ENCODE peak calls at places on chromosome 22, in ten cellular contexts. One of them, this sample, is unnamed.

GRCh38 chr22:33476716-33477115 is 418.5 kb upstream of the SYN3 start:
- DNase-seq in neuronal stem cell: no peak
- DNase-seq in Daoy: peak; percentile 62
- DNase-seq in natural killer cell: no peak
- DNase-seq in mucosa of gallbladder: peak; percentile 24
- DNase-seq in DMS 273 treated with DMSO at 0.1 percent for 48 hours: no peak
- DNase-seq in trophoblast cell: peak; percentile 7
- DNase-seq in fibroblast of the aortic adventitia: no peak
- DNase-seq in naive thymus-derived CD4-positive, alpha-beta T cell: no peak
- DNase-seq in AG04450: no peak
- DNase-seq in this sample: no peak

GRCh38 chr22:20982563-20982882 is 426 bp downstream of the LZTR1 start:
- DNase-seq in fibroblast of the aortic adventitia: no peak
- DNase-seq in mucosa of gallbladder: no peak
- DNase-seq in Daoy: no peak
- DNase-seq in naive thymus-derived CD4-positive, alpha-beta T cell: no peak
- DNase-seq in trophoblast cell: no peak
- DNase-seq in neuronal stem cell: no peak
- DNase-seq in AG04450: no peak
- DNase-seq in DMS 273 treated with DMSO at 0.1 percent for 48 hours: no peak
- DNase-seq in natural killer cell: no peak
- DNase-seq in this sample: no peak

GRCh38 chr22:43616645-43617044 is 195.5 kb downstream of the EFCAB6 start:
- DNase-seq in AG04450: no peak
- DNase-seq in DMS 273 treated with DMSO at 0.1 percent for 48 hours: no peak
- DNase-seq in Daoy: no peak
- DNase-seq in natural killer cell: no peak
- DNase-seq in naive thymus-derived CD4-positive, alpha-beta T cell: no peak
- DNase-seq in neuronal stem cell: no peak
- DNase-seq in fibroblast of the aortic adventitia: no peak
- DNase-seq in trophoblast cell: no peak
- DNase-seq in mucosa of gallbladder: peak; percentile 62
- DNase-seq in this sample: no peak

GRCh38 chr22:20537325-20537756 is 29.9 kb downstream of the MED15 start:
- DNase-seq in neuronal stem cell: no peak
- DNase-seq in Daoy: no peak
- DNase-seq in trophoblast cell: peak; percentile 28
- DNase-seq in naive thymus-derived CD4-positive, alpha-beta T cell: no peak
- DNase-seq in DMS 273 treated with DMSO at 0.1 percent for 48 hours: no peak
- DNase-seq in AG04450: no peak
- DNase-seq in natural killer cell: no peak
- DNase-seq in mucosa of gallbladder: no peak
- DNase-seq in fibroblast of the aortic adventitia: no peak
- DNase-seq in this sample: no peak

GRCh38 chr22:25741692-25742626 is at the start of gene MYO18B:
- DNase-seq in natural killer cell: no peak
- DNase-seq in trophoblast cell: peak; percentile 75
- DNase-seq in Daoy: no peak
- DNase-seq in DMS 273 treated with DMSO at 0.1 percent for 48 hours: no peak
- DNase-seq in neuronal stem cell: no peak
- DNase-seq in mucosa of gallbladder: no peak
- DNase-seq in fibroblast of the aortic adventitia: no peak
- DNase-seq in AG04450: no peak
- DNase-seq in naive thymus-derived CD4-positive, alpha-beta T cell: no peak
- DNase-seq in this sample: no peak

GRCh38 chr22:18088825-18089568 is 11.2 kb downstream of the PEX26 start:
- DNase-seq in fibroblast of the aortic adventitia: no peak
- DNase-seq in naive thymus-derived CD4-positive, alpha-beta T cell: no peak
- DNase-seq in DMS 273 treated with DMSO at 0.1 percent for 48 hours: no peak
- DNase-seq in natural killer cell: no peak
- DNase-seq in neuronal stem cell: no peak
- DNase-seq in trophoblast cell: no peak
- DNase-seq in mucosa of gallbladder: no peak
- DNase-seq in Daoy: no peak
- DNase-seq in AG04450: no peak
- DNase-seq in this sample: no peak

GRCh38 chr22:19765477-19766234 is 5.1 kb downstream of the TBX1 start:
- DNase-seq in naive thymus-derived CD4-positive, alpha-beta T cell: no peak
- DNase-seq in fibroblast of the aortic adventitia: no peak
- DNase-seq in Daoy: no peak
- DNase-seq in mucosa of gallbladder: no peak
- DNase-seq in AG04450: no peak
- DNase-seq in natural killer cell: peak; percentile 26
- DNase-seq in neuronal stem cell: no peak
- DNase-seq in DMS 273 treated with DMSO at 0.1 percent for 48 hours: no peak
- DNase-seq in trophoblast cell: peak; percentile 78
- DNase-seq in this sample: no peak

GRCh38 chr22:27386186-27386585 is 415.4 kb downstream of the MN1 start:
- DNase-seq in Daoy: peak; percentile 39
- DNase-seq in fibroblast of the aortic adventitia: no peak
- DNase-seq in DMS 273 treated with DMSO at 0.1 percent for 48 hours: no peak
- DNase-seq in natural killer cell: no peak
- DNase-seq in mucosa of gallbladder: no peak
- DNase-seq in neuronal stem cell: no peak
- DNase-seq in naive thymus-derived CD4-positive, alpha-beta T cell: no peak
- DNase-seq in AG04450: no peak
- DNase-seq in trophoblast cell: peak; percentile 7
- DNase-seq in this sample: no peak

GRCh38 chr22:37696657-37697539 is at the start of gene TRIOBP:
- DNase-seq in natural killer cell: peak; percentile 90
- DNase-seq in DMS 273 treated with DMSO at 0.1 percent for 48 hours: peak; percentile 91
- DNase-seq in AG04450: peak; percentile 78
- DNase-seq in mucosa of gallbladder: peak; percentile 91
- DNase-seq in trophoblast cell: peak; percentile 96
- DNase-seq in neuronal stem cell: peak; percentile 96
- DNase-seq in Daoy: peak; percentile 98
- DNase-seq in fibroblast of the aortic adventitia: peak; percentile 89
- DNase-seq in naive thymus-derived CD4-positive, alpha-beta T cell: peak; percentile 85
- DNase-seq in this sample: peak; percentile 90

GRCh38 chr22:19811811-19812771 is 42.6 kb downstream of the GNB1L start:
- DNase-seq in fibroblast of the aortic adventitia: no peak
- DNase-seq in naive thymus-derived CD4-positive, alpha-beta T cell: no peak
- DNase-seq in natural killer cell: peak; percentile 6
- DNase-seq in neuronal stem cell: no peak
- DNase-seq in mucosa of gallbladder: peak; percentile 5
- DNase-seq in AG04450: no peak
- DNase-seq in trophoblast cell: no peak
- DNase-seq in Daoy: no peak
- DNase-seq in DMS 273 treated with DMSO at 0.1 percent for 48 hours: no peak
- DNase-seq in this sample: no peak

GRCh38 chr22:27206001-27206746 is 548.8 kb downstream of the MIAT start:
- DNase-seq in Daoy: peak; percentile 42
- DNase-seq in fibroblast of the aortic adventitia: peak; percentile 70
- DNase-seq in natural killer cell: no peak
- DNase-seq in mucosa of gallbladder: no peak
- DNase-seq in DMS 273 treated with DMSO at 0.1 percent for 48 hours: no peak
- DNase-seq in AG04450: no peak
- DNase-seq in trophoblast cell: no peak
- DNase-seq in naive thymus-derived CD4-positive, alpha-beta T cell: no peak
- DNase-seq in neuronal stem cell: no peak
- DNase-seq in this sample: no peak

GRCh38 chr22:45268167-45268957 is 16.4 kb upstream of the UPK3A start:
- DNase-seq in AG04450: no peak
- DNase-seq in trophoblast cell: peak; percentile 50
- DNase-seq in natural killer cell: no peak
- DNase-seq in Daoy: no peak
- DNase-seq in naive thymus-derived CD4-positive, alpha-beta T cell: no peak
- DNase-seq in neuronal stem cell: peak; percentile 89
- DNase-seq in mucosa of gallbladder: no peak
- DNase-seq in DMS 273 treated with DMSO at 0.1 percent for 48 hours: no peak
- DNase-seq in fibroblast of the aortic adventitia: no peak
- DNase-seq in this sample: no peak

GRCh38 chr22:30695351-30695762 is 683 bp downstream of the OSBP2 start:
- DNase-seq in naive thymus-derived CD4-positive, alpha-beta T cell: peak; percentile 0
- DNase-seq in DMS 273 treated with DMSO at 0.1 percent for 48 hours: no peak
- DNase-seq in mucosa of gallbladder: no peak
- DNase-seq in neuronal stem cell: no peak
- DNase-seq in fibroblast of the aortic adventitia: no peak
- DNase-seq in AG04450: no peak
- DNase-seq in Daoy: no peak
- DNase-seq in natural killer cell: no peak
- DNase-seq in trophoblast cell: no peak
- DNase-seq in this sample: no peak

GRCh38 chr22:30252411-30253204 is 6.0 kb upstream of the LIF start:
- DNase-seq in naive thymus-derived CD4-positive, alpha-beta T cell: no peak
- DNase-seq in natural killer cell: no peak
- DNase-seq in Daoy: peak; percentile 70
- DNase-seq in DMS 273 treated with DMSO at 0.1 percent for 48 hours: no peak
- DNase-seq in mucosa of gallbladder: peak; percentile 72
- DNase-seq in trophoblast cell: peak; percentile 28
- DNase-seq in fibroblast of the aortic adventitia: no peak
- DNase-seq in neuronal stem cell: no peak
- DNase-seq in AG04450: no peak
- DNase-seq in this sample: no peak

GRCh38 chr22:21727159-21727558 is 8.4 kb downstream of the YPEL1 start:
- DNase-seq in natural killer cell: no peak
- DNase-seq in naive thymus-derived CD4-positive, alpha-beta T cell: no peak
- DNase-seq in AG04450: no peak
- DNase-seq in Daoy: no peak
- DNase-seq in DMS 273 treated with DMSO at 0.1 percent for 48 hours: no peak
- DNase-seq in mucosa of gallbladder: no peak
- DNase-seq in neuronal stem cell: no peak
- DNase-seq in fibroblast of the aortic adventitia: no peak
- DNase-seq in trophoblast cell: no peak
- DNase-seq in this sample: no peak

GRCh38 chr22:32024791-32025190 is 18.3 kb upstream of the SLC5A1 start:
- DNase-seq in neuronal stem cell: no peak
- DNase-seq in naive thymus-derived CD4-positive, alpha-beta T cell: no peak
- DNase-seq in AG04450: no peak
- DNase-seq in DMS 273 treated with DMSO at 0.1 percent for 48 hours: no peak
- DNase-seq in trophoblast cell: peak; percentile 60
- DNase-seq in natural killer cell: no peak
- DNase-seq in fibroblast of the aortic adventitia: no peak
- DNase-seq in Daoy: peak; percentile 70
- DNase-seq in mucosa of gallbladder: no peak
- DNase-seq in this sample: no peak

GRCh38 chr22:32815059-32815458 is 13.6 kb downstream of the TIMP3 start:
- DNase-seq in AG04450: no peak
- DNase-seq in DMS 273 treated with DMSO at 0.1 percent for 48 hours: no peak
- DNase-seq in mucosa of gallbladder: no peak
- DNase-seq in trophoblast cell: no peak
- DNase-seq in Daoy: no peak
- DNase-seq in neuronal stem cell: no peak
- DNase-seq in fibroblast of the aortic adventitia: no peak
- DNase-seq in naive thymus-derived CD4-positive, alpha-beta T cell: no peak
- DNase-seq in natural killer cell: no peak
- DNase-seq in this sample: no peak

GRCh38 chr22:26590525-26590858 is 560 bp upstream of the TPST2 start:
- DNase-seq in AG04450: no peak
- DNase-seq in naive thymus-derived CD4-positive, alpha-beta T cell: no peak
- DNase-seq in mucosa of gallbladder: no peak
- DNase-seq in fibroblast of the aortic adventitia: no peak
- DNase-seq in Daoy: no peak
- DNase-seq in neuronal stem cell: no peak
- DNase-seq in natural killer cell: no peak
- DNase-seq in trophoblast cell: no peak
- DNase-seq in DMS 273 treated with DMSO at 0.1 percent for 48 hours: no peak
- DNase-seq in this sample: no peak

GRCh38 chr22:19151329-19152191 is 1.5 kb upstream of the GSC2 start:
- DNase-seq in natural killer cell: no peak
- DNase-seq in naive thymus-derived CD4-positive, alpha-beta T cell: no peak
- DNase-seq in neuronal stem cell: no peak
- DNase-seq in AG04450: no peak
- DNase-seq in fibroblast of the aortic adventitia: no peak
- DNase-seq in mucosa of gallbladder: no peak
- DNase-seq in DMS 273 treated with DMSO at 0.1 percent for 48 hours: no peak
- DNase-seq in Daoy: no peak
- DNase-seq in trophoblast cell: no peak
- DNase-seq in this sample: no peak

GRCh38 chr22:27474711-27475547 is 326.6 kb downstream of the MN1 start:
- DNase-seq in neuronal stem cell: no peak
- DNase-seq in AG04450: peak; percentile 79
- DNase-seq in Daoy: peak; percentile 94
- DNase-seq in natural killer cell: no peak
- DNase-seq in mucosa of gallbladder: peak; percentile 49
- DNase-seq in DMS 273 treated with DMSO at 0.1 percent for 48 hours: no peak
- DNase-seq in trophoblast cell: peak; percentile 94
- DNase-seq in naive thymus-derived CD4-positive, alpha-beta T cell: no peak
- DNase-seq in fibroblast of the aortic adventitia: peak; percentile 87
- DNase-seq in this sample: peak; percentile 73

GRCh38 chr22:30294830-30295229 is 5.5 kb upstream of the CASTOR1 start:
- DNase-seq in trophoblast cell: no peak
- DNase-seq in DMS 273 treated with DMSO at 0.1 percent for 48 hours: no peak
- DNase-seq in natural killer cell: no peak
- DNase-seq in AG04450: no peak
- DNase-seq in neuronal stem cell: no peak
- DNase-seq in Daoy: no peak
- DNase-seq in naive thymus-derived CD4-positive, alpha-beta T cell: no peak
- DNase-seq in mucosa of gallbladder: no peak
- DNase-seq in fibroblast of the aortic adventitia: no peak
- DNase-seq in this sample: no peak

GRCh38 chr22:19039796-19040580 is 82.2 kb downstream of the DGCR2 start:
- DNase-seq in naive thymus-derived CD4-positive, alpha-beta T cell: no peak
- DNase-seq in AG04450: no peak
- DNase-seq in trophoblast cell: no peak
- DNase-seq in neuronal stem cell: no peak
- DNase-seq in fibroblast of the aortic adventitia: no peak
- DNase-seq in mucosa of gallbladder: no peak
- DNase-seq in natural killer cell: no peak
- DNase-seq in DMS 273 treated with DMSO at 0.1 percent for 48 hours: no peak
- DNase-seq in Daoy: no peak
- DNase-seq in this sample: no peak

GRCh38 chr22:23076896-23077572 is 6.7 kb downstream of the GNAZ start:
- DNase-seq in natural killer cell: no peak
- DNase-seq in naive thymus-derived CD4-positive, alpha-beta T cell: no peak
- DNase-seq in DMS 273 treated with DMSO at 0.1 percent for 48 hours: no peak
- DNase-seq in mucosa of gallbladder: no peak
- DNase-seq in neuronal stem cell: no peak
- DNase-seq in Daoy: no peak
- DNase-seq in AG04450: no peak
- DNase-seq in trophoblast cell: no peak
- DNase-seq in fibroblast of the aortic adventitia: no peak
- DNase-seq in this sample: no peak

GRCh38 chr22:29265306-29265705 is 2.5 kb downstream of the RHBDD3 start:
- DNase-seq in naive thymus-derived CD4-positive, alpha-beta T cell: no peak
- DNase-seq in natural killer cell: no peak
- DNase-seq in neuronal stem cell: no peak
- DNase-seq in fibroblast of the aortic adventitia: no peak
- DNase-seq in Daoy: no peak
- DNase-seq in AG04450: no peak
- DNase-seq in DMS 273 treated with DMSO at 0.1 percent for 48 hours: no peak
- DNase-seq in mucosa of gallbladder: no peak
- DNase-seq in trophoblast cell: no peak
- DNase-seq in this sample: no peak

GRCh38 chr22:39106326-39106725 is 9.3 kb downstream of the APOBEC3H start:
- DNase-seq in DMS 273 treated with DMSO at 0.1 percent for 48 hours: no peak
- DNase-seq in natural killer cell: no peak
- DNase-seq in neuronal stem cell: no peak
- DNase-seq in Daoy: no peak
- DNase-seq in naive thymus-derived CD4-positive, alpha-beta T cell: no peak
- DNase-seq in AG04450: no peak
- DNase-seq in fibroblast of the aortic adventitia: no peak
- DNase-seq in trophoblast cell: no peak
- DNase-seq in mucosa of gallbladder: no peak
- DNase-seq in this sample: no peak

GRCh38 chr22:29073618-29074275 is 912 bp downstream of the KREMEN1 start:
- DNase-seq in AG04450: no peak
- DNase-seq in natural killer cell: no peak
- DNase-seq in neuronal stem cell: no peak
- DNase-seq in naive thymus-derived CD4-positive, alpha-beta T cell: no peak
- DNase-seq in Daoy: no peak
- DNase-seq in DMS 273 treated with DMSO at 0.1 percent for 48 hours: no peak
- DNase-seq in fibroblast of the aortic adventitia: peak; percentile 16
- DNase-seq in trophoblast cell: peak; percentile 75
- DNase-seq in mucosa of gallbladder: peak; percentile 22
- DNase-seq in this sample: peak; percentile 50

GRCh38 chr22:37843746-37844089 is 416 bp downstream of the ANKRD54 start:
- DNase-seq in trophoblast cell: no peak
- DNase-seq in neuronal stem cell: no peak
- DNase-seq in natural killer cell: no peak
- DNase-seq in DMS 273 treated with DMSO at 0.1 percent for 48 hours: no peak
- DNase-seq in fibroblast of the aortic adventitia: no peak
- DNase-seq in Daoy: no peak
- DNase-seq in naive thymus-derived CD4-positive, alpha-beta T cell: no peak
- DNase-seq in AG04450: no peak
- DNase-seq in mucosa of gallbladder: peak; percentile 16
- DNase-seq in this sample: peak; percentile 16

GRCh38 chr22:43743131-43743530 is 69.0 kb downstream of the EFCAB6 start:
- DNase-seq in trophoblast cell: no peak
- DNase-seq in DMS 273 treated with DMSO at 0.1 percent for 48 hours: no peak
- DNase-seq in fibroblast of the aortic adventitia: no peak
- DNase-seq in Daoy: peak; percentile 27
- DNase-seq in naive thymus-derived CD4-positive, alpha-beta T cell: no peak
- DNase-seq in neuronal stem cell: peak; percentile 36
- DNase-seq in AG04450: no peak
- DNase-seq in natural killer cell: no peak
- DNase-seq in mucosa of gallbladder: no peak
- DNase-seq in this sample: no peak

This sample was measured in prostate gland.